ENCODE peak calls at places on chromosomes 16 and 17, in four cellular contexts. T is PC-9, H is neural progenitor cell, P is hepatocyte. W is an unnamed sample. For H3K79me2 and H3K9me3, the result is how much of the 10 kb centered on the place peaks cover.

GRCh38 chr16:53198933-53199332 is 144.1 kb downstream of the CHD9 start:
- DNase-seq in T (no peak), H (no peak), P (no peak), W (no peak)

GRCh38 chr17:18235743-18236256 is 10.4 kb downstream of the LLGL1 start:
- DNase-seq in T (peak), H (no peak), P (no peak), W (no peak)

GRCh38 chr17:59436900-59437299 is 105.4 kb downstream of the YPEL2 start:
- DNase-seq in T (no peak), H (no peak), P (no peak), W (no peak)

GRCh38 chr16:19118938-19119431 is 5.2 kb downstream of the ITPRIPL2 start:
- DNase-seq in T (peak), H (no peak), P (peak), W (no peak)

GRCh38 chr16:4358831-4359561 is 7.9 kb upstream of the PAM16 start:
- DNase-seq in T (no peak), H (peak), P (peak), W (peak)

GRCh38 chr17:57373756-57374155 is 117.4 kb downstream of the MSI2 start:
- DNase-seq in T (no peak), H (no peak), P (no peak), W (no peak)

GRCh38 chr17:49843774-49844350 is 4.0 kb downstream of the TAC4 start:
- DNase-seq in T (no peak), H (peak), P (no peak), W (peak)

GRCh38 chr17:1200440-1200839 is 20.7 kb upstream of the ABR start:
- DNase-seq in T (no peak), H (no peak), P (no peak), W (peak)

GRCh38 chr16:4053663-4054479 is 62.4 kb downstream of the ADCY9 start:
- DNase-seq in T (peak), H (no peak), P (peak), W (no peak)

GRCh38 chr16:56334761-56335160 is 90.6 kb downstream of the AMFR start:
- DNase-seq in T (no peak), H (no peak), P (no peak), W (no peak)

GRCh38 chr17:43857141-43857540 is 10.2 kb downstream of the CD300LG start:
- DNase-seq in T (no peak), H (no peak), P (no peak), W (no peak)

GRCh38 chr16:27242398-27242797 is 26.2 kb downstream of the NSMCE1 start:
- DNase-seq in T (no peak), H (no peak), P (peak), W (no peak)
- H3K79me2 ChIP-seq in T (under half), H (under half), P (under half), W (under half)

DNA sequence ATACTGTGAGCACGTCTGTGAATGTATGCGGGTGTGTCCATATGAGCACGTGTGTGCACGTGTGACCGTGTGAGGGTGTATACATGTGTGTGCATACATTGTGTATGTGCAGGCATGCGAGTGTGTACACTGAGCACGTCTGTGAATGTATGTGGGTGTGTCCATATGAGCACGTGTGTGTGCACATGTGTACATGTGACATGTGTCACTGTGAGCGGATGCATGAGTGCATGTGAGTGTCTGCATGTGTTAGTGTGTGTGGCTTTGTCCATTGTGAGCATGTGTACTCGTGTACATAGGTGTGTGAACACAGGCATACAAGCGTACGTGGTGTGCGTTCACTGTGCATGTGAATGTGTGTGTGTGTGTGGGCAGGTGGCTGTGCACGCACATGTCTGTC is 17.5 kb upstream of the ACSF3 start:
- DNase-seq in T (no peak), H (no peak), P (no peak), W (no peak)
- H3K9me3 ChIP-seq in T (under half), H (under half), P (under half), W (under half)

DNA sequence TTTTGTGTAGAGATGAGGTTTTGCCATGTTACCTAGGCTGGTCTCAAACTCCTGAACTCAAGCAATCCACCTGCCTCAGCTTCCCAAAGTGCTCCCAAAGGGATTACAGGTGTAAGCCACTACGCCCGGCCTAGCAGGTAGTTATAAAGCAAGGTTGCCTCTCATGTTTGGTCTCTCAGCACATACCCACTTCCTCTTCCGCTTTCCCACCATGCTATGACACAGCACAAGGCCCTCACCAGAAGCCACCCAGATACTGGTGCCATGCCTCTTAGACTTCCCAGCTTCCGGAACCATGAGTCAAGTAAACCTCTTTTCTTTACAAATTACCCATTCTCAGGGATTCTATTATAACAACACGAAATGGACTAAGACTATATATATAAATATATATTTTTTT is 143.6 kb downstream of the COPRS start:
- DNase-seq in T (no peak), H (no peak), P (no peak), W (no peak)
- H2AFZ ChIP-seq in T (no peak), H (no peak), P (no peak), W (no peak)

GRCh38 chr17:77148109-77148958 is 7.6 kb downstream of the SEC14L1 start:
- DNase-seq in T (no peak), H (no peak), P (peak), W (no peak)
- H3K79me2 ChIP-seq in T (under half), H (half or more), P (half or more), W (half or more)

GRCh38 chr17:70913086-70913485 is 743.8 kb downstream of the KCNJ2 start:
- DNase-seq in T (no peak), H (no peak), P (no peak), W (no peak)
- H3K9me3 ChIP-seq in T (under half), H (under half), P (under half), W (under half)

GRCh38 chr17:41917957-41918391 is 777 bp downstream of the ACLY start:
- DNase-seq in T (no peak), H (peak), P (peak), W (peak)
- H2AFZ ChIP-seq in T (peak), H (no peak), P (peak), W (peak)

GRCh38 chr16:23140082-23140481 is 9.2 kb downstream of the USP31 start:
- DNase-seq in T (no peak), H (no peak), P (no peak), W (no peak)
- H3K79me2 ChIP-seq in T (half or more), H (half or more), P (half or more), W (under half)

GRCh38 chr17:61743766-61744165 is 119.6 kb downstream of the BRIP1 start:
- DNase-seq in T (no peak), H (no peak), P (no peak), W (no peak)
- H3K9me3 ChIP-seq in T (under half), H (under half), P (under half), W (under half)

GRCh38 chr17:60730273-60730672 is 52.6 kb downstream of the BCAS3 start:
- DNase-seq in T (no peak), H (no peak), P (no peak), W (no peak)
- H2AFZ ChIP-seq in T (no peak), H (no peak), P (no peak), W (peak)

W was measured in OCI-LY7.